ENCODE peak calls at places on chromosomes 1 and 21, in ten cellular contexts. W is psoas muscle; J is naive thymus-derived CD4-positive, alpha-beta T cell; R is IMR-90; P is CD8-positive, alpha-beta T cell; V is choroid plexus epithelial cell; L is iPS DF 6.9; I is fibroblast of pulmonary artery; M is pancreas; U is HFF-Myc. X is an unnamed sample.

GRCh38 chr1:89147707-89148106 is 21.8 kb upstream of the GBP2 start:
- DNase-seq in W (no peak), J (no peak), R (no peak), P (no peak), V (no peak), L (no peak), I (no peak), M (no peak), U (no peak), X (no peak)

GRCh38 chr21:41783476-41784150 is 16.8 kb upstream of the RIPK4 start:
- DNase-seq in W (no peak), J (no peak), R (no peak), P (no peak), V (peak), L (no peak), I (no peak), M (no peak), U (peak), X (no peak)

GRCh38 chr1:23376890-23377811 is 7.5 kb upstream of the ZNF436 start:
- DNase-seq in W (no peak), J (no peak), R (peak), P (no peak), V (peak), L (no peak), I (peak), M (peak), U (peak), X (peak)

GRCh38 chr1:184919892-184920291 is 54.4 kb downstream of the NIBAN1 start:
- DNase-seq in W (no peak), J (no peak), R (no peak), P (no peak), V (no peak), L (no peak), I (no peak), M (no peak), U (no peak), X (no peak)

GRCh38 chr1:223175032-223175431 is 32.0 kb upstream of the TLR5 start:
- DNase-seq in W (no peak), J (no peak), R (peak), P (no peak), V (no peak), L (no peak), I (no peak), M (no peak), U (no peak), X (no peak)

GRCh38 chr21:14713109-14713508 is 167.0 kb upstream of the SAMSN1 start:
- DNase-seq in W (no peak), J (no peak), R (no peak), P (no peak), V (no peak), L (no peak), I (no peak), M (no peak), U (no peak), X (no peak)

GRCh38 chr1:67314696-67315095 is 7.0 kb downstream of the IL12RB2 start:
- DNase-seq in W (no peak), J (no peak), R (no peak), P (no peak), V (no peak), L (no peak), I (no peak), M (no peak), U (no peak), X (no peak)

GRCh38 chr1:40059292-40059959 is 18.9 kb downstream of the CAP1 start:
- DNase-seq in W (no peak), J (peak), R (peak), P (no peak), V (peak), L (peak), I (peak), M (no peak), U (no peak), X (peak)

GRCh38 chr21:41766051-41766882 is 585 bp downstream of the RIPK4 start:
- DNase-seq in W (no peak), J (no peak), R (no peak), P (no peak), V (no peak), L (no peak), I (no peak), M (peak), U (no peak), X (no peak)

GRCh38 chr1:54937469-54937868 is 43.0 kb upstream of the TMEM61 start:
- DNase-seq in W (no peak), J (no peak), R (peak), P (no peak), V (peak), L (no peak), I (no peak), M (no peak), U (no peak), X (no peak)

GRCh38 chr1:22416555-22417454 is 34.8 kb upstream of the ZBTB40 start:
- DNase-seq in W (peak), J (peak), R (peak), P (peak), V (peak), L (peak), I (peak), M (peak), U (peak), X (peak)

GRCh38 chr1:230500063-230500462 is 73.9 kb upstream of the PGBD5 start:
- DNase-seq in W (no peak), J (no peak), R (no peak), P (no peak), V (no peak), L (no peak), I (no peak), M (no peak), U (no peak), X (no peak)

GRCh38 chr1:115006191-115006590 is 23.4 kb upstream of the TSHB start:
- DNase-seq in W (no peak), J (no peak), R (no peak), P (no peak), V (no peak), L (no peak), I (no peak), M (no peak), U (no peak), X (no peak)

GRCh38 chr1:118485757-118486156 is 300.7 kb upstream of the SPAG17 start:
- DNase-seq in W (no peak), J (no peak), R (no peak), P (no peak), V (no peak), L (no peak), I (no peak), M (no peak), U (no peak), X (no peak)

GRCh38 chr21:16419188-16419874 is 689.5 kb downstream of the USP25 start:
- DNase-seq in W (peak), J (no peak), R (peak), P (no peak), V (peak), L (no peak), I (peak), M (peak), U (peak), X (peak)

GRCh38 chr1:151837197-151837596 is 2.4 kb downstream of the C2CD4D start:
- DNase-seq in W (peak), J (no peak), R (no peak), P (peak), V (no peak), L (no peak), I (no peak), M (no peak), U (no peak), X (no peak)

GRCh38 chr1:229757226-229757625 is 131.2 kb downstream of the URB2 start:
- DNase-seq in W (no peak), J (no peak), R (no peak), P (no peak), V (no peak), L (no peak), I (no peak), M (no peak), U (no peak), X (no peak)

GRCh38 chr1:234893725-234894630 is 234.7 kb downstream of the TOMM20 start:
- DNase-seq in W (no peak), J (peak), R (peak), P (no peak), V (peak), L (no peak), I (peak), M (no peak), U (no peak), X (peak)

GRCh38 chr21:32519945-32520884 is 65.1 kb downstream of the TCP10L start:
- DNase-seq in W (no peak), J (no peak), R (no peak), P (no peak), V (no peak), L (no peak), I (no peak), M (no peak), U (no peak), X (no peak)

GRCh38 chr1:119048624-119049404 is 60.7 kb upstream of the TBX15 start:
- DNase-seq in W (no peak), J (no peak), R (no peak), P (no peak), V (no peak), L (no peak), I (no peak), M (no peak), U (no peak), X (no peak)

GRCh38 chr1:110328274-110328673 is 10.9 kb upstream of the RBM15 start:
- DNase-seq in W (no peak), J (no peak), R (peak), P (no peak), V (peak), L (no peak), I (peak), M (no peak), U (no peak), X (peak)

GRCh38 chr1:15851251-15852035 is 3.9 kb downstream of the SPEN start:
- DNase-seq in W (no peak), J (no peak), R (no peak), P (no peak), V (no peak), L (no peak), I (no peak), M (no peak), U (no peak), X (no peak)

GRCh38 chr1:16915627-16915973 is 6.1 kb upstream of the CROCC start:
- DNase-seq in W (peak), J (no peak), R (no peak), P (no peak), V (peak), L (no peak), I (peak), M (peak), U (no peak), X (peak)

GRCh38 chr1:95002657-95003432 is 69.9 kb downstream of the ALG14 start:
- DNase-seq in W (no peak), J (no peak), R (peak), P (no peak), V (peak), L (no peak), I (peak), M (no peak), U (no peak), X (no peak)

GRCh38 chr1:175062339-175062738 is 5.3 kb upstream of the TNN start:
- DNase-seq in W (no peak), J (no peak), R (no peak), P (no peak), V (no peak), L (no peak), I (no peak), M (no peak), U (no peak), X (no peak)

GRCh38 chr1:115089443-115090340 is at the start of gene TSPAN2:
- DNase-seq in W (peak), J (peak), R (peak), P (peak), V (peak), L (peak), I (no peak), M (peak), U (no peak), X (no peak)

DNA sequence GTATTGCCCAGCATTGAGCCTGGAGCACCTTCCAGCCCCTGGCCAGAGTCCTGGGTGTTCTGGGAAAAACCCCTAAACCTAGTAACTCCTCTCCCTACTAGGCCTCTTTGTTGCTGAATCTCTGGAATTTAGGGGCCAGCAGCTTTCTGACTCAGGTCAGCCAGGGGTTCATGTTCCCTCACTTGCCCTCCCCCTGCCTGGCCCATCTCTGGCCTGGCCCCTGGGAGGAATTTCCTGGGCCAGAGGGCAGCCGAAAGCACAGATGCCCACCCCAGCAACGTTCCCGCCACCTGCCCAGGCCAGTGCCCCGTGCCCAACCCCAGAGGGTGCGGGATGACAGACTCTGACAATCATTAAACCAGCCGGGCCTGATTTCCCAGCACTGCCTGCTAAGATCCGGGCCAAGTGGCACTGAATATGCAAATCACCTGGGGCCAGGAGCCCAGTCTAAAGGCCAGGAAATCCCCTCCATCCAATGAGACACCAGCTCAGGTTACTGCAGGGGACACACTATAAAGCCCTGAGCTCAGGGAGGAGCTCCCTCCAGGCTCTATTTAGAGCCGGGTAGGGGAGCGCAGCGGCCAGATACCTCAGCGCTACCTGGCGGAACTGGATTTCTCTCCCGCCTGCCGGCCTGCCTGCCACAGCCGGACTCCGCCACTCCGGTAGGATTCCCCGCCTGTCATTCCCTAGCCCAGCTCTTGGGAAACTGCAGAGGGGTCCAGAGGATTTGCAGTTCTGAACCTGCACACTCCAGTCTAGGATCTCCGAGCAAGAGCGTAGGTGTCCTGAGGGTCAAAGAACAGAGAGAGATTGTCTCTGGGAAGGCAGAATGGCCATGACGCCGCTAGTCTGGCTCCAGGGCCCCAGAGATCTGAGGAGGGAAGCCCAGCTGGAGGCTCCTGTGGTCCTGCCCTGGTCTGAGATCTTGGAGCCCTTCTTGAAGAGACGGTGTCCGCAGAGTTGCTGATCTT is at the start of gene ELF3:
- DNase-seq in W (no peak), J (no peak), R (no peak), P (no peak), V (peak), L (peak), I (no peak), M (peak), U (no peak), X (no peak)
- H3K4me3 ChIP-seq in W (no peak), J (no peak), R (no peak), P (no peak), V (no peak), L (peak), I (no peak), M (peak), U (no peak), X (no peak)

DNA sequence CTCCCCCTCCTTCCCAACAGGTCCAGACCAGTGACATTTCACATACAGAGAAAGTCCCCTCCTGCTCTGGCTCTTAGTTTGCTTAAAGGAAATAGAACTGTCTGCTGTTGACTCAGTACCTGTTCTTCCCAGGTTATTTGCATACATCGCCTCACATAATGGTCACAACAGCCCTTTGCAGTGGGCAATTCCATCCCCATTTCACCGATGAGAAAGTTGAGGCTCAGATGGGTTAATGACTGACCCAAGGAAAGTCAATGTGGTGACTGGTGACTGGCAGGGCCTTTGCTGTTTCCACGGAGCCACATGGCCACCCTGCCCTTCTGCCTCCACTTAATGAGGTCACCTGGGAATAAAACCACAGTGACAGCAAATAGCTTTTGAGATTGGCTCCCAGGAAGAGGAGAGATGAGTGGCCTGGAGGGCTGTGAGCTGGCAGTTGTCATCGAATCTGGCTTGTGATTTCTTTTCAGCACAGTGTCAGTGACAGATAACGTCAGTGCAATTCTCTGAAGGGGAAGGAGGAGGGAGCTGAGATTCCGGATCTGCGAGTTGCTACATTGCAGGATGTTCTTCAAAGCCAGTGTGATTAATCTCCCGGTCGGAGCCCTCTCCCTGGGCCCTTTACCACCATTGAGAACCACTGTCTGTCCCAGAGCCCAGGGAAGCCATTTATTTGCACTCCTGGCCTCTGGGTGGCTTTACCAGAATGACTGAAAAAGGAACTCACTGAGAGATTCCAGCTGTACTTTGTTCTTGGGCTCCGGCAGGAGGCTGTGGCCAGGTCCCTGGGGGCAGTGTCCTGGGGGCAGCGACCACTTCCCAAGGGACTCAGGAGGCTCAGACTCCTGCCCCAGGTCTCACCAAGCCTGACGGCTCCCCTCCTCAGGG is 117.1 kb downstream of the CNIH3 start:
- DNase-seq in W (peak), J (no peak), R (peak), P (no peak), V (peak), L (no peak), I (peak), M (no peak), U (no peak), X (peak)
- H3K4me3 ChIP-seq in W (no peak), J (no peak), R (no peak), P (no peak), V (no peak), L (no peak), I (no peak), M (no peak), U (no peak), X (no peak)

GRCh38 chr1:203076031-203076511 is 9.7 kb downstream of the MYOG start:
- DNase-seq in W (peak), J (no peak), R (no peak), P (no peak), V (no peak), L (no peak), I (no peak), M (no peak), U (no peak), X (no peak)

GRCh38 chr1:203077956-203078355 is 7.9 kb downstream of the MYOG start:
- DNase-seq in W (no peak), J (no peak), R (no peak), P (no peak), V (no peak), L (no peak), I (no peak), M (no peak), U (no peak), X (no peak)

GRCh38 chr1:203077367-203077766 is 8.4 kb downstream of the MYOG start:
- DNase-seq in W (no peak), J (no peak), R (no peak), P (no peak), V (no peak), L (no peak), I (no peak), M (no peak), U (no peak), X (no peak)

GRCh38 chr1:203074610-203075009 is 11.2 kb downstream of the MYOG start:
- DNase-seq in W (no peak), J (no peak), R (no peak), P (no peak), V (no peak), L (no peak), I (no peak), M (no peak), U (no peak), X (no peak)

GRCh38 chr1:203075249-203076030 is 10.4 kb downstream of the MYOG start:
- DNase-seq in W (no peak), J (no peak), R (no peak), P (no peak), V (no peak), L (no peak), I (no peak), M (no peak), U (no peak), X (no peak)
- H3K4me3 ChIP-seq in W (peak), J (no peak), R (no peak), P (peak), V (no peak), L (peak), I (no peak), M (no peak), U (no peak), X (no peak)

GRCh38 chr1:179082308-179083030 is 599 bp downstream of the TOR3A start:
- DNase-seq in W (no peak), J (peak), R (no peak), P (peak), V (peak), L (no peak), I (peak), M (peak), U (no peak), X (no peak)

GRCh38 chr1:179080866-179081695 is 789 bp upstream of the TOR3A start:
- DNase-seq in W (no peak), J (peak), R (no peak), P (peak), V (no peak), L (no peak), I (no peak), M (no peak), U (no peak), X (no peak)

GRCh38 chr1:179081696-179082307 is at the start of gene TOR3A:
- DNase-seq in W (peak), J (peak), R (peak), P (peak), V (peak), L (no peak), I (peak), M (peak), U (peak), X (peak)

GRCh38 chr1:179083031-179083345 is 1.1 kb downstream of the TOR3A start:
- DNase-seq in W (no peak), J (peak), R (peak), P (peak), V (no peak), L (no peak), I (peak), M (no peak), U (no peak), X (peak)

DNA sequence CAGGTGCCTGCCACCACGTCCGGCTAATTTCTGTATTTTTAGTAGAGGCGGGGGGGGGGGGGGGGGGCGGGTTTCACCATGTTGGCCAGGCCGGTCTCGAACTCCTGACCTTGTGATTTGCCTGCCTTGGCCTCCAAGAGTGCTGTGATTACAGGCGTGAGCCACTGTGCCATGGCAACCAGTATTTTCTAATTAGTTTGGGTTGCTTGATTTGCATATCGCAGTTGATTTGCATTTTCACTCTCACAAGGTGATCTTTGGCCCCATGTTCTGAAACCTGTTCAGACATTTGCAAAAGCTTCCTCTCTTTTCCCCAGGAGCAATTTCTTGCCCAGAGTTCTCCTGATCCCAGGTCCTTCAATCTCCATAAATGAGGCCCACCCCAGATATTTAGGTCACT is 1.7 kb downstream of the TOR3A start:
- DNase-seq in W (no peak), J (no peak), R (no peak), P (no peak), V (no peak), L (no peak), I (no peak), M (no peak), U (no peak), X (no peak)
- H3K4me3 ChIP-seq in W (peak), J (no peak), R (no peak), P (no peak), V (no peak), L (no peak), I (no peak), M (no peak), U (peak), X (no peak)

DNA sequence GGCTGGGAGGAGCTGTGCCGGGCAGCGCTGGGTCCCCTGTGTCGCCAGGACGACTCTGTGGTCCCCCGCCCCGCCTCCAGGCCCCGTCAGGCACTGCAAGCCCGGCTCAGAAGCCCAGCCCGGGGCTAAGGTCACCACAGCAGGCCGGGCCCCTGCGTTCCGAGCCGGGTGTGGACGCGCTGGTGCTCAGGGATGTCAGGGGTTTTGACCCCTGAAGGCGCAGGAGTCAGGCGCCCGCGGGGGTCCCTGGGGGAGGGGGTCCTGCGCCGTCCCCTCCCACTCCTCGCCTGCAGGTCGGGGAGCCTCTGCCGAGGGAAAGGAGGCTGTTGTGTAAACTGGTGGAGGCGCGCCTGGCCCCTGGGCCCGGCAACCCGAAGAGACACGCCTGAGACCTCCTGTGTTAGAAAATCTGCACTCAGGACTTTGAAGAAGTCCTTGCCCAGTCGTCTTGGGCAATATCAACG is 23.7 kb upstream of the TMEM54 start:
- DNase-seq in W (peak), J (no peak), R (no peak), P (peak), V (no peak), L (no peak), I (no peak), M (no peak), U (no peak), X (no peak)
- H3K4me3 ChIP-seq in W (no peak), J (no peak), R (no peak), P (no peak), V (peak), L (peak), I (no peak), M (no peak), U (no peak), X (no peak)

GRCh38 chr1:3029991-3030662 is 8.9 kb downstream of the ACTRT2 start:
- DNase-seq in W (peak), J (no peak), R (no peak), P (no peak), V (no peak), L (no peak), I (no peak), M (peak), U (no peak), X (no peak)
- H3K4me3 ChIP-seq in W (no peak), J (no peak), R (no peak), P (no peak), V (no peak), L (no peak), I (no peak), M (no peak), U (no peak), X (no peak)